ENCODE peak calls at places on chromosome 1, in eight cellular contexts. J, B, S, L, C, M, R and E are unnamed samples.

GRCh38 chr1:47870946-47871750 is 126.0 kb downstream of the TRABD2B start:
- DNase-seq in R (no peak), L (no peak), M (no peak), S (no peak), B (no peak), J (no peak), C (no peak), E (no peak)

GRCh38 chr1:151058682-151059341 is 610 bp downstream of the CDC42SE1 start:
- DNase-seq in J (no peak), B (no peak), M (no peak), C (peak), R (no peak), L (peak), S (peak), E (peak)

GRCh38 chr1:162857850-162858249 is 3.1 kb downstream of the CCDC190 start:
- DNase-seq in L (no peak), C (no peak), S (no peak), R (no peak), M (no peak), J (no peak), B (no peak), E (no peak)

GRCh38 chr1:214031267-214031650 is 43.5 kb downstream of the PROX1 start:
- DNase-seq in S (no peak), C (no peak), M (no peak), J (no peak), B (no peak), R (no peak), L (no peak), E (no peak)

GRCh38 chr1:51421961-51422360 is 91.6 kb upstream of the TTC39A start:
- DNase-seq in M (no peak), J (peak), S (no peak), L (no peak), C (no peak), B (no peak), R (no peak), E (no peak)

GRCh38 chr1:43537423-43538142 is 6.9 kb downstream of the PTPRF start:
- DNase-seq in B (peak), S (no peak), L (no peak), J (no peak), M (peak), C (no peak), R (no peak), E (peak)

GRCh38 chr1:222801067-222801466 is 13.8 kb upstream of the DISP1 start:
- DNase-seq in M (no peak), S (no peak), C (no peak), B (no peak), L (no peak), R (no peak), J (no peak), E (no peak)

GRCh38 chr1:225847610-225848009 is 34.6 kb downstream of the TMEM63A start:
- DNase-seq in L (peak), J (no peak), C (no peak), R (no peak), S (no peak), B (peak), M (no peak), E (peak)

GRCh38 chr1:35298464-35298863 is 30.0 kb downstream of the ZMYM4 start:
- DNase-seq in J (no peak), B (no peak), C (peak), S (no peak), M (peak), R (no peak), L (peak), E (no peak)

GRCh38 chr1:61388586-61388985 is 306.2 kb downstream of the NFIA start:
- DNase-seq in L (no peak), M (no peak), R (no peak), J (no peak), C (no peak), B (no peak), S (no peak), E (no peak)

GRCh38 chr1:234782057-234782800 is 172.3 kb upstream of the IRF2BP2 start:
- DNase-seq in C (no peak), J (no peak), R (no peak), S (no peak), L (no peak), M (no peak), B (peak), E (no peak)

GRCh38 chr1:16218674-16219071 is 6.2 kb upstream of the ARHGEF19 start:
- DNase-seq in B (no peak), R (no peak), S (no peak), J (no peak), C (no peak), M (no peak), L (no peak), E (no peak)

GRCh38 chr1:206551985-206552325 is 44.6 kb downstream of the RASSF5 start:
- DNase-seq in M (no peak), L (no peak), B (no peak), J (no peak), C (no peak), S (no peak), R (no peak), E (peak)

GRCh38 chr1:218164111-218164929 is 120.8 kb upstream of the RRP15 start:
- DNase-seq in S (no peak), L (peak), J (no peak), C (peak), B (no peak), R (no peak), M (peak), E (peak)

GRCh38 chr1:55286851-55287602 is 71.9 kb upstream of the USP24 start:
- DNase-seq in R (no peak), L (no peak), M (no peak), S (no peak), B (no peak), J (no peak), C (no peak), E (no peak)

GRCh38 chr1:39230261-39231190 is 26.0 kb downstream of the MACF1 start:
- DNase-seq in S (no peak), L (peak), M (no peak), B (no peak), R (no peak), C (no peak), J (no peak), E (peak)

GRCh38 chr1:185207178-185207577 is 50.2 kb downstream of the SWT1 start:
- DNase-seq in S (no peak), R (no peak), J (no peak), C (no peak), B (no peak), L (no peak), M (no peak), E (no peak)

GRCh38 chr1:203643213-203644045 is 16.8 kb downstream of the ATP2B4 start:
- DNase-seq in M (no peak), C (no peak), R (no peak), J (no peak), L (no peak), S (peak), B (no peak), E (no peak)

GRCh38 chr1:40067023-40067422 is 26.5 kb downstream of the CAP1 start:
- DNase-seq in B (no peak), R (no peak), C (no peak), J (no peak), M (no peak), L (no peak), S (no peak), E (no peak)

GRCh38 chr1:210600421-210601195 is 271.9 kb downstream of the HHAT start:
- DNase-seq in C (no peak), M (no peak), R (no peak), J (no peak), L (no peak), B (no peak), S (no peak), E (no peak)

GRCh38 chr1:43367026-43367903 is 546 bp downstream of the ELOVL1 start:
- DNase-seq in R (peak), S (no peak), B (no peak), L (peak), J (peak), M (no peak), C (no peak), E (peak)

GRCh38 chr1:113850127-113850796 is 21.2 kb downstream of the PTPN22 start:
- DNase-seq in M (no peak), C (no peak), S (no peak), R (no peak), L (no peak), B (no peak), J (no peak), E (no peak)
- H3K27ac ChIP-seq in M (no peak), C (no peak), S (no peak), R (no peak), L (no peak), B (no peak), J (no peak), E (no peak)

DNA sequence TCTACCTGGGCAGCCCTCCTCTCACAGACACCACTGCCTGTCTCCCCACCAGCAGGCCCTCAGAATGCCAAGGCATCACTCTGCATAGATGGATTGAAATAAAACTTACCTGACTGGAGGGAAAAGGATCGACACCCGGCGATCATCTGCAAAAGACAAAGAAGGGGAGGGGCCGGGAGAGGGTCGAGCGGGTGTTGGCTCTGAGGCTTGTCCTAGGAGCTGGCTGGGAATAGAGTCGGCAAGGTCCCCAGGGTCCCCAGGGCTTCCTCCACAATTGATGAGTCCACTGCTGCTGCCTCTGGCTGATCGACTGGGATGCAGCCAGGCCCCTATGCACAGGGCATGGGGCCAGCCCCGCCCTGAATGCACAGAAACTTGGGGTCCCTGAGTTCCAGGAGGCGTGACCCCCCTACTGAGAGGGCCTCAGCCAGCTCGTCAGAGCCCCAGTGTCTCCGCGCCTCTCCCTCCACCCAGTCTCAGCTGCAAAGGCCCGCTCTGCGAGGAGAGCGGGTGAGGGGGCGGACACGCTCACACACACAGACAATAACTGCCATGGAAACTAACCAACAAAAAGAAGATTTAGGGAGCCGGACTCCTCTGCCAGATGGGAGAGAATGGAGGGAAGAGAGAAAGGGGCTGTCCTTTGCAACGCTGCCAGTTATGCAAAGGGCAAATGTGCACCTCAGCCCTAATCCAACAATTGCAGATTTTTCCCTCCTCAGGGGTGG is at the start of gene KLHDC8A:
- DNase-seq in J (no peak), M (no peak), B (no peak), C (no peak), S (no peak), L (peak), R (peak), E (no peak)
- H3K4me3 ChIP-seq in J (no peak), M (no peak), B (no peak), C (no peak), S (no peak), L (peak), R (peak), E (no peak)

DNA sequence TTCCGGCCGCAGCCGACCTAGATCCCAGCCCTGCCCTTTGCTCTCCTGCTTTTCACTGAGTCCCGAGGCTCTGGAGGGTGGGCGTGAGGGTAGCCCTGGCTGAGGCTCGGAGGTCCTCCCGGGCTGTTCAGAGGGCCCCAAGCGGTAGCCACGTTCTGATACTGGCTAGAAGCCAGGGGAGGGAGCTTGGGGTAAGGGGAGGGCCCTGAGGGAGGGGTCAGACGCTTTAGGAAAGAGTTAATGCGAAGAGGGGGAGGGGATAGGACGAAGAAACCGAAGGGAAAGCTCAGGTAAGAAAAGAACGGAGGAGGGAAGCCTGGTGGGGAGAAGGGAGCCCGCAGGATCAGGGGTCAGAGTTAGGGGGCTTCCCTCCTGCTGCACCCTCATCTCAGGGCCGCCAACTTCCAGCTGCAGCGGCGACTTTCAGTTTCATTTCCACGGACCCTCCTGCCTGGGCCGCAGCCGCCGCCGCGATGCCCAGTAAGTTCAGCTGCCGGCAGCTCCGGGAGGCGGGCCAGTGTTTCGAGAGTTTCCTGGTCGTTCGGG is at the start of gene MOV10:
- DNase-seq in L (peak), C (peak), B (peak), S (peak), M (peak), J (peak), R (peak), E (peak)
- TF ChIP-seq POLR2A in L (peak), C (peak), B (no peak), S (no peak), M (no peak), J (no peak), R (peak), E (no peak)

DNA sequence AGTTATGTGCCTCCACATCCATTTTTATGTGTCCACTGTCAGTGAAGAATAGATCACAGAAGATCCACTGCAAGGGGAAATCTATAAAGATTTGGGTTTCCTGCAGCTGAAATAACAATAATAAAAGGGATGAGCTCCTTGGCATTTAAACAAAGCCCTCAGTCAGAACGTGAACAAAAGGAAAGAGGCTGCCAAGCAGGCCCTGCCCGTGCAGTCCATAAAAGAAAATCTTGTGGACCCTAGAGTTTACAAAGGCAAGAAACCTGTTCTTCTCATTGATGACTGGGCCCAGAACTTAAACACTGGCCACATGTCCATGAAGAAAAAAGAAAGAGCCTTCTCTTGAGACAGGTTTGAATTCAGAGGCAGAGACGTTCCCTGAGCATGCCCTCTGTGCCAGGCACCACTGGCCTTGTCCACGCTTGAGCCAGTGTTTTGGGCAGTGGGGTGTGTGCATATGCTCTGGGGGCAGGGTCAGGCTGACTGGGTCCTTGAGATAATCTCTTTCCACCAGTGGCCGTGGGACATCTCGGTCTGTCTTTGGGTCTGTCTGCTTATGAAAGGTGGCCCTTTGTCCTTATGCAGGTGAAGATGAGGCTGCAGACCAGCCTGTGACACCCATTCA is 142.6 kb downstream of the HIVEP3 start:
- DNase-seq in R (no peak), S (no peak), C (no peak), J (no peak), B (peak), M (no peak), L (no peak), E (no peak)
- H3K27ac ChIP-seq in R (no peak), S (no peak), C (no peak), J (no peak), B (no peak), M (no peak), L (no peak), E (no peak)

GRCh38 chr1:65812065-65812464 is 19.4 kb downstream of the PDE4B start:
- DNase-seq in L (peak), C (peak), J (peak), S (no peak), R (no peak), B (no peak), M (peak), E (no peak)
- H3K4me3 ChIP-seq in L (peak), C (no peak), J (no peak), S (no peak), R (no peak), B (no peak), M (no peak), E (no peak)

GRCh38 chr1:7827134-7827955 is 25.5 kb downstream of the UTS2 start:
- DNase-seq in B (no peak), J (no peak), M (no peak), S (no peak), L (no peak), C (peak), R (no peak), E (no peak)
- TF ChIP-seq POLR2A in B (no peak), J (no peak), M (no peak), S (no peak), L (no peak), C (no peak), R (no peak), E (no peak)

DNA sequence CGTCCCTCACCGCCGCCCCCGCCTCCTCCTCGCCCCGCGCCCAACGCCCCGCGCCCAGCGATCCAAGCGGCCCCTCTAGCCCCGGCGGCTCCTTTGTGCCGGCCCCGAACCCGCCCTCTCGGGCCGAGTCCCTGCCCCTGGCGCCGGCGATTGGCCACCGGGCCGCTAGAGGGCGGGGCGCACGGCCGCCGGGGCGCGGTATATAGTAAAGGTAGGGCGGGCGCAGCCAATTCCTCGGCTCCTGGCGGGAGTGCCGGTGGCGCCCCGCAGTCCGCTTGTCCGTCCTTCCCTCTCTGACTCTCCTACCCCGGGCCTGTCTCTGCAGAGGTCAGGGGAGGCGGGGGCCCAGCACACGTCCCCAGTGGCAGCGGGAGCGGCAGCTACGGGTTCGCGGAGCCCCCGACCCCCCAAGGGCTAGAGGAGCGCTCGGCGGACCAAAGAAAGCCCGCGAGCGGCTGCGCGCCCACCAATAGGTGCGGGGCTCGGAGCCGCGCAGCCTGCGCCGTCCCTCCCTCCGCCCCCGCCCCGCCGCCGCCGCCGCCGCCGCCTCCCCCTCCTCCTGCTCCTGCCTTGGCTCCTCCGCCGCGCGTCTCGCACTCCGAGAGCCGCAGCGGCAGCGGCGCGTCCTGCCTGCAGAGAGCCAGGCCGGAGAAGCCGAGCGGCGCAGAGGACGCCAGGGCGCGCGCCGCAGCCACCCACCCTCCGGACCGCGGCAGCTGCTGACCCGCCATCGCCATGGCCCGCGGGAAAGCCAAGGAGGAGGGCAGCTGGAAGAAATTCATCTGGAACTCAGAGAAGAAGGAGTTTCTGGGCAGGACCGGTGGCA is at the start of gene ATP1B1:
- DNase-seq in R (peak), C (peak), L (peak), S (peak), J (peak), B (peak), M (peak), E (peak)
- H3K27ac ChIP-seq in R (peak), C (peak), L (peak), S (peak), J (peak), B (peak), M (peak), E (peak)

DNA sequence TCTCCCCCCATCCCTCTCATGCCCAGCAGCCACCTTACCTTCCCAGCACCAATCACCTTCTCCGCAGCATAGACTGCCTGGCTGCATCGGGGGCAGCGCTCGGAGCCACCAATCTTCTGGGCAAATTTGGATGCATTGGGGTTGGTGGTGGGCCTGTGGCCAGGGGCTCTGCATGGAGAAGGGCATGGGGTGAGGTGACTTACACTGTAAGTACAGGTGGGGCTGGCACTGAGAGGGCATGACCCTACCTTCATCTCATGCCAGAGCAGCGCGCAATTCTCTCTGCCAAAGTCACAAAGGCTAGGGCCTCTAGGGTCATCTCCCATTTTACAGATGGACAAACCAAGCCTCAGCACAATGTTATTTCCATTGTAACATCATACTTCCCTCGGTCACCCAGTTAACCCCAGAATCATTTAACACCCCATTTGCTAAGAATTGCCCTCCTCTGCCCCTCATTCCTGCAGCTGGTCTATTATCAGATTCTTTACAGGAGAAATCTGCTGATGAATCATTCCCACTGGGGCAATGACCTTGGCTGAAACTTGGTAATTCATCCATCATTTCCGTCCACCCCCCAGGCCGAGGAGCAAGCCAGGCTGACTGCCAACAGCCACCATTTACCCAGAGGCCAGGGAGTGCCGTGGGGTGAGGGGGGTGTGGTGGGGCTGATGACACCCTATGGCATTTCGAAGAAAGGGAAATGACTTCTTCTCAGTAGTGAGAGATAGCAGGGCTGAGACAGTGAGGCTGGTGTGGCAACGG is 17.9 kb downstream of the CSRP1 start:
- DNase-seq in S (no peak), B (peak), R (peak), M (no peak), L (peak), C (no peak), J (peak), E (peak)
- H3K4me3 ChIP-seq in S (no peak), B (no peak), R (no peak), M (no peak), L (no peak), C (no peak), J (no peak), E (no peak)